ENCODE peak calls at places on chromosome 13, in five cellular contexts. H, M, K, G and B are unnamed samples. For H3K4me1, the result is how much of the 10 kb centered on the place peaks cover.

GRCh38 chr13:36431204-36432105 is 840 bp upstream of the CCNA1 start:
- DNase-seq in M (no peak), K (peak), H (no peak), G (no peak), B (peak)

GRCh38 chr13:48303331-48304131 is at the start of gene RB1:
- DNase-seq in M (peak), K (peak), H (peak), G (peak), B (peak)

GRCh38 chr13:97386832-97387486 is 47.0 kb upstream of the RAP2A start:
- DNase-seq in G (no peak), K (no peak), H (peak), M (no peak), B (peak)

GRCh38 chr13:46721054-46721453 is 75.9 kb downstream of the ESD start:
- DNase-seq in H (peak), M (peak), K (peak), G (no peak), B (no peak)

GRCh38 chr13:39197645-39198007 is 159.4 kb downstream of the NHLRC3 start:
- DNase-seq in K (peak), G (no peak), M (no peak), H (no peak), B (no peak)

GRCh38 chr13:27203854-27204253 is 32.2 kb upstream of the USP12 start:
- DNase-seq in K (no peak), G (no peak), H (peak), M (no peak), B (no peak)

GRCh38 chr13:21259571-21260455 is 83.4 kb downstream of the MRPL57 start:
- DNase-seq in H (no peak), M (peak), K (no peak), G (no peak), B (no peak)

GRCh38 chr13:76148926-76149325 is 512.8 kb downstream of the LMO7 start:
- DNase-seq in H (no peak), K (no peak), G (no peak), M (no peak), B (no peak)

GRCh38 chr13:76016799-76017198 is 380.7 kb downstream of the LMO7 start:
- DNase-seq in M (peak), G (no peak), H (peak), K (no peak), B (peak)

GRCh38 chr13:96089749-96090239 is at the start of gene HS6ST3:
- DNase-seq in H (no peak), K (peak), G (no peak), M (peak), B (peak)

GRCh38 chr13:59182241-59182640 is 981.5 kb downstream of the DIAPH3 start:
- DNase-seq in K (peak), M (no peak), H (no peak), G (no peak), B (no peak)

GRCh38 chr13:32285633-32285965 is 29.6 kb downstream of the ZAR1L start:
- DNase-seq in G (no peak), K (no peak), H (no peak), M (no peak), B (no peak)

GRCh38 chr13:47033216-47033615 is 136.4 kb upstream of the HTR2A start:
- DNase-seq in G (no peak), M (no peak), K (no peak), H (no peak), B (no peak)

GRCh38 chr13:28449826-28450773 is 44.8 kb downstream of the FLT1 start:
- DNase-seq in K (no peak), G (no peak), M (no peak), H (no peak), B (no peak)

GRCh38 chr13:27969073-27969865 is at the start of gene CDX2:
- DNase-seq in K (no peak), G (no peak), H (peak), M (no peak), B (no peak)

GRCh38 chr13:98252931-98253470 is 75.9 kb upstream of the RNF113B start:
- DNase-seq in G (no peak), M (no peak), K (no peak), H (no peak), B (no peak)

GRCh38 chr13:27476943-27477681 is 26.7 kb upstream of the MTIF3 start:
- DNase-seq in H (no peak), G (no peak), K (no peak), M (no peak), B (no peak)

GRCh38 chr13:98310485-98311199 is 133.6 kb upstream of the RNF113B start:
- DNase-seq in H (no peak), M (no peak), G (no peak), K (no peak), B (no peak)

GRCh38 chr13:95924389-95924994 is 128.7 kb downstream of the UGGT2 start:
- DNase-seq in H (no peak), G (no peak), K (peak), M (no peak), B (no peak)

GRCh38 chr13:98216135-98216565 is 39.1 kb upstream of the RNF113B start:
- DNase-seq in H (peak), M (peak), K (peak), G (no peak), B (no peak)

GRCh38 chr13:44331912-44332840 is 41.4 kb upstream of the SERP2 start:
- DNase-seq in G (peak), K (peak), M (peak), H (peak), B (no peak)

GRCh38 chr13:109154546-109154945 is 525.1 kb downstream of the MYO16 start:
- DNase-seq in H (no peak), K (no peak), M (no peak), G (no peak), B (no peak)

GRCh38 chr13:94263038-94263437 is 216.4 kb downstream of the DCT start:
- DNase-seq in K (no peak), H (no peak), M (no peak), G (no peak), B (no peak)

GRCh38 chr13:38669234-38669964 is 17.5 kb upstream of the FREM2 start:
- DNase-seq in M (no peak), K (no peak), H (no peak), G (no peak), B (no peak)

GRCh38 chr13:93435651-93436050 is 209.0 kb downstream of the GPC6 start:
- DNase-seq in M (no peak), G (no peak), H (no peak), K (no peak), B (no peak)

GRCh38 chr13:113808058-113808834 is 49.2 kb downstream of the TMEM255B start:
- DNase-seq in M (no peak), K (no peak), G (no peak), H (no peak), B (no peak)

GRCh38 chr13:112711528-112712265 is 21.9 kb downstream of the ATP11A start:
- DNase-seq in G (peak), K (peak), M (peak), H (peak), B (peak)

GRCh38 chr13:70237131-70237530 is 128.9 kb upstream of the KLHL1 start:
- DNase-seq in H (no peak), M (no peak), G (no peak), K (no peak), B (no peak)

GRCh38 chr13:21333186-21333585 is 125.9 kb downstream of the ZDHHC20 start:
- DNase-seq in M (no peak), G (no peak), H (no peak), K (no peak), B (no peak)

GRCh38 chr13:20274466-20274865 is 42.3 kb upstream of the GJB6 start:
- DNase-seq in G (peak), H (no peak), M (no peak), K (no peak), B (no peak)

GRCh38 chr13:112740502-112741131 is 50.8 kb downstream of the ATP11A start:
- DNase-seq in H (peak), M (no peak), G (no peak), K (peak), B (peak)

GRCh38 chr13:22883262-22883840 is 297.4 kb upstream of the SGCG start:
- DNase-seq in H (peak), M (no peak), G (no peak), K (no peak), B (no peak)

GRCh38 chr13:57123660-57124059 is 17.1 kb upstream of the PRR20A start:
- DNase-seq in K (no peak), M (no peak), G (no peak), H (no peak), B (no peak)

GRCh38 chr13:33057019-33057785 is 41.0 kb downstream of the KL start:
- DNase-seq in G (no peak), K (no peak), H (no peak), M (peak), B (no peak)

DNA sequence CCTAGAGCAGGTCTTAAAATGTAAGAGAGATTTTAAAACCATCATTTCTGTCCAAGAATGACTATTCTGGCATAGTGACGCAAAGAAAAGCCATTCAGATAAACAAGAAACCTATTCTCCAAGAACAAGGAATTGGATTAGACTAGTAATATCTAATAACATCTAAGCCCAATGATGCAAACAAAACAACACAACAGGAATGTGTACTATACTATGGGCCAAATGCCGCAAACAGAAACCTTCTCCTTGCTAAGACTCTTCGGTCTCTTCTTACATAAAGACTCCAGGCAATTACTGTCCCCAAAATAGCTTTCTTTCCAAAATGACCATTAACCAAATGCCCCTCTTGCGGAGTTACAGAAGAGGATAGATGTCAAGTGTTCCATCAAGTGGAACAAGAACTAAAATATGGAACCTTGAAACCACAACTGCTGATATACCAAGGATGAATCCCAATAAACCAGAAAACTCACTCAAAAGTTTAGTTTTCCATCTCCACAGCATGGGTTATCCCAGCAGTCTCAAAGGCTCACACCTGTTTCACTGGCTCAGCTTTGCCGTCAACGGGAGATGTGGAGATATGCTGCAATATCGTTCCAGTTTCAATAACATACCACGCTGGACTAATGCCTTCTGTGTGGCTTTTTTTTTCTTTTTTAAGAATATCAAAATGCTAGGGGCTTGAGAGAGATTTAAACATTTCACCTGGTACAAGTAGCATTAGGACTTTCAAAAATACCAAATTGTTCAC is 76.2 kb downstream of the FOXO1 start:
- DNase-seq in G (peak), H (no peak), M (no peak), K (no peak), B (no peak)
- H3K4me3 ChIP-seq in G (no peak), H (no peak), M (no peak), K (no peak), B (no peak)

GRCh38 chr13:84455143-84455905 is 573.0 kb upstream of the SLITRK1 start:
- DNase-seq in M (no peak), H (no peak), G (no peak), K (no peak), B (no peak)
- TF ChIP-seq CTCF in M (no peak), H (no peak), G (no peak), K (peak), B (no peak)

GRCh38 chr13:99658266-99658991 is 157.2 kb downstream of the TM9SF2 start:
- DNase-seq in G (peak), K (peak), H (peak), M (peak), B (peak)

GRCh38 chr13:99661791-99662190 is 160.5 kb downstream of the TM9SF2 start:
- DNase-seq in H (no peak), K (no peak), G (peak), M (no peak), B (no peak)

GRCh38 chr13:99657848-99658265 is 156.6 kb downstream of the TM9SF2 start:
- DNase-seq in M (peak), H (peak), K (peak), G (peak), B (peak)

GRCh38 chr13:99659234-99659633 is 158.0 kb downstream of the TM9SF2 start:
- DNase-seq in G (no peak), K (peak), H (no peak), M (no peak), B (no peak)

DNA sequence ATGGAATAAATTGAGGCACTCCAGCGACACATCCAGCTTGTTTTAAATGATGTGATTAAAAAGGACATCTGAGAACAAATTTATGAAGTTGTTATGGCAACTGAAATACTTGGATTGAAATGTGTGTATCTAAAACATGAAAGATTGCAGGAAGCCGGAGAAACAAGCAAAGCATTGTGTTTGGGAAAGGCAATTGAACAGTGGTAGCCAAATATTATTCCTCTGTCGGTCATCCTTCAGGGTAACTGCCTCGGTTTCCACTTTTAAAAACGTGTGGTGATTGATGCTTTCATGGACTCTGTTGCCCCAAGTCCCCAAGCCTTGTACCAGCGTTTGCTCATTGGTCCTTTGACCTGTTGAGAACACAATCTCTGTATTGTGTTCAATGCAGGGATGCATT is 158.8 kb downstream of the TM9SF2 start:
- DNase-seq in M (no peak), H (no peak), K (no peak), G (peak), B (no peak)
- H3K4me1 ChIP-seq in M (under half), H (under half), K (under half), G (under half), B (under half)

DNA sequence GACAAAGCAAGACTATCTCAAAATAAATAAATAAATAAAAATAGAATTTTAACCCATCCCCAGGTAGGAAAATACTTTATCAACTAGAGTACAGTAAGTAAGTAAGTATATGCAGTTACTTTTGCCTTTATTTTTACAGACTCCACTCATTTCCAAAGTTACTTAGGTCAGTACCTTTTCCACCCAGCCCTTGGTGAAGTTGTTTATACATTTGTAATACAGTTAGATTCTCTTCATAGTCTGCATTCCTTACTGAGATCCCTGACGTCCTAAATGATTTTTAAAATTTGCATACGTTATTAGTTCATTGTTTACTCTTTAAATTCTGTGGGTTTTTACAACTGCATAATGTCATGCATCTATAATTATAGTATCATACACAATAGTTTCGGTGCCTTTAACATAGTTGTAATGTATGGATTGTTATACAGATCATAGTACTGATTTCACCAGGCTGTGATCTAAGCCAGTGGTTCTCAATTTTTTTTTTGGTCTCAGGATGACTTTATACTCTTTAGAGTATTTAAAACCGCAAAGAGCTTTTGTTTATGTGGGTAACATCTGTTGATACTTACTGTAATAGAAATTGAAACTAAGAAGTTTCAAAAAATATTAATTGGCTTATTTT is 10.4 kb downstream of the SETDB2 start:
- DNase-seq in H (no peak), G (no peak), M (no peak), K (no peak), B (no peak)
- H3K4me3 ChIP-seq in H (no peak), G (no peak), M (no peak), K (no peak), B (no peak)

GRCh38 chr13:110455941-110456340 is 105.6 kb downstream of the RAB20 start:
- DNase-seq in K (peak), M (peak), G (no peak), H (peak), B (peak)
- TF ChIP-seq CTCF in K (peak), M (peak), G (peak), H (peak), B (peak)

DNA sequence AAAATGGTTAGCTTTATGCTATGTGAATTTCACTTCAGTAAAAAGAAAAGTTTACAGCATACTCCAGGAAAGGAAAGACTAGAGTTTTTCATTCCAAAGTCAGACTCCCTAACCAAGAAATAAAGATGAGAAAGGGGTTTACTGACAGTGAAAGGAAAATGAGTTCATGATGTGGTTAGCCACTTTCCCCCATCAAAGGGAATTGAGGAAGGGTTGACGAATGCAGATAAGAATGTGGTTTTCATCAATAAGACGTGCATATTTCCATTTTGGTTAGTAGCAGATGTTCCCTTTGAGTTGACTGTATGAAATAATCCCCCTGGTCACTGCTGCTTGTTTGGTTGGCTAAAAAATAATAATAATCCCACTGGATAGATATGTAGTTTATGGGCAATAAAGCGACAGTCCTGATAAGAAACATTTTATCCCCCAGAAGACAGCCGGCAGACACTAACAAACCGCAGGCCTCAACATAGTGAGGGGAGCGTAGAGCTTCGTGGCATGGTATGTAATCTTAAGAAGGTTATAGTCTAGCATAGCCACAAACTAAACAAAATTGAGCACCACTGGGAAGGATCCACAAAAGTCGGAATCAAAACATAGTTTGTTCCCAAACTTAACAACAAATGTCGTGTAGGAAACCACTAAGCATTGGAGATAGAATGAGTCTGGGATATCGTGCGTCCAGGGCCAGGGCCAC is 114.8 kb downstream of the COL4A2 start:
- DNase-seq in K (no peak), G (no peak), H (no peak), M (no peak), B (no peak)
- H3K4me1 ChIP-seq in K (under half), G (half or more), H (under half), M (under half), B (under half)

GRCh38 chr13:111344471-111345191 is 24.2 kb downstream of the TEX29 start:
- DNase-seq in K (peak), G (peak), M (no peak), H (no peak), B (peak)
- H3K4me3 ChIP-seq in K (no peak), G (no peak), M (no peak), H (no peak), B (no peak)

DNA sequence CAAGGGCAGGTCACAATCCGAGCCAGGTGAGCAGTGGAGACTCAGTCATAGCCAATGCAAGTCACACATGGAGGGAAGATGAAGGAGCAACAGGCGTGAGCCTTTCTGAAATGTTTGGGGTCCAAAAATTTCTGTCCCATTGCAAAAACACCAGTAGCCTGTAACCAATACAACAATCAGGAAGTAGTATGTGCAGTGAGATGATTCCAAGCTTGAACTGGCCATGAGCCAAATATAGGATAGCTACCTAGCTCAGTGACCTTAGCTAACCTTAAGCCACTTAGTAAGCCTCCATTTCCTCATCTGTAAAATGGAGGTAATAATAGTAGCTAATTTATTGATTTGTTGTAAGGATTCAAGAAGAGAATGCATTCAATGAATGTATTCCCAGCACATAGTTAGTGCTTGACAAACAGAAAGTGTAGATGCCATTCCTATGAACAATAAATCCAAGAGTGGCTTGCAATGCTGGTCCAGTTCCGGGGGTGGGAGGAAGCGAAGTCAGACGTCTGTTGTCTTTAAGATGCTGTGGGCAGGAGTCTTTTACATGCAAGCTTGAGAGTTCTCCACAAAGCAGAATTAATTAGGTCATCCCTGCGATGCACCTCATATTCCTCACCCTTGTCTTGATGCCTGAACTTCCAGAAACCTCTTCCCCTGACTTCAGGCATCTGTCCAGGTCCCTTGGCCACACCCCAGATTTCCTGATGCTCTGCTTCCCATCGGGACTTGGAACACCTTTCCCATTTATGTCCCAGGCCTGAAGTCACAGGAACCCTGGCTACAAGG is 195.7 kb upstream of the UBL3 start:
- DNase-seq in K (no peak), H (peak), M (no peak), G (peak), B (no peak)
- TF ChIP-seq CTCF in K (no peak), H (no peak), M (no peak), G (no peak), B (no peak)